ENCODE peak calls at places on chromosomes 11 and 22, in seven cellular contexts. X, L, K, Z, C, D and V are unnamed samples.

GRCh38 chr22:19174106-19175025 is 4.2 kb downstream of the SLC25A1 start:
- DNase-seq in X (no peak), L (no peak), K (no peak), Z (no peak), C (peak), D (peak), V (peak)

GRCh38 chr22:38618682-38619081 is 37.5 kb downstream of the FAM227A start:
- DNase-seq in X (no peak), L (no peak), K (no peak), Z (no peak), C (no peak), D (no peak), V (no peak)

GRCh38 chr11:47915407-47916137 is 64.8 kb upstream of the PTPRJ start:
- DNase-seq in X (no peak), L (no peak), K (peak), Z (no peak), C (peak), D (no peak), V (no peak)

GRCh38 chr11:45879803-45880685 is 5.4 kb upstream of the MAPK8IP1 start:
- DNase-seq in X (no peak), L (peak), K (no peak), Z (no peak), C (no peak), D (peak), V (no peak)

GRCh38 chr11:11211186-11211585 is 141.9 kb downstream of the CSNK2A3 start:
- DNase-seq in X (no peak), L (no peak), K (no peak), Z (no peak), C (no peak), D (no peak), V (no peak)

GRCh38 chr22:20121856-20122415 is 4.9 kb upstream of the TRMT2A start:
- DNase-seq in X (no peak), L (no peak), K (no peak), Z (no peak), C (no peak), D (no peak), V (no peak)

GRCh38 chr11:46120361-46120710 is 918 bp downstream of the PHF21A start:
- DNase-seq in X (no peak), L (no peak), K (no peak), Z (no peak), C (no peak), D (no peak), V (peak)

GRCh38 chr22:49812838-49813237 is 14.8 kb downstream of the BRD1 start:
- DNase-seq in X (no peak), L (no peak), K (no peak), Z (no peak), C (no peak), D (peak), V (peak)

GRCh38 chr11:132972565-132972964 is 559.7 kb downstream of the OPCML start:
- DNase-seq in X (no peak), L (no peak), K (no peak), Z (no peak), C (no peak), D (no peak), V (no peak)

GRCh38 chr22:44325718-44326548 is 13.2 kb upstream of the SHISAL1 start:
- DNase-seq in X (peak), L (no peak), K (no peak), Z (no peak), C (no peak), D (peak), V (peak)

GRCh38 chr11:1835671-1836010 is 851 bp downstream of the SYT8 start:
- DNase-seq in X (no peak), L (no peak), K (no peak), Z (no peak), C (no peak), D (no peak), V (peak)